ENCODE peak calls at places on chromosomes 6 and 20, in six cellular contexts. Z is stimulated activated CD4-positive, alpha-beta T cell treated with anti-CD3 and anti-CD28 coated beads, Interleukin-1b, Interleukin-23, amount 100 ng/mL, for 4 hours; O is stimulated activated CD8-positive, alpha-beta memory T cell treated with anti-CD3 and anti-CD28 coated beads, Interleukin-12 subunit alpha, Interleukin-12 subunit beta, amount 100 ng/mL, for 1 hour; E is neural crest cell; F is naive thymus-derived CD8-positive, alpha-beta T cell; B is stimulated activated naive CD8-positive, alpha-beta T cell treated with anti-CD3 and anti-CD28 coated beads, Interleukin-15, Interleukin-2, amounts not matched to agents 100 U/mL and 50 U/mL, for 24 hours. Q is an unnamed sample.

GRCh38 chr6:80425089-80425823 is 318.8 kb downstream of the BCKDHB start:
- DNase-seq in Z (no peak), O (no peak), E (no peak), F (no peak), B (no peak), Q (no peak)

GRCh38 chr6:101454106-101454676 is 60.7 kb downstream of the GRIK2 start:
- DNase-seq in Z (no peak), O (no peak), E (no peak), F (no peak), B (no peak), Q (no peak)

GRCh38 chr20:44231713-44232468 is 15.2 kb upstream of the GDAP1L1 start:
- DNase-seq in Z (no peak), O (no peak), E (no peak), F (no peak), B (no peak), Q (no peak)

GRCh38 chr6:109527989-109528388 is 45.0 kb upstream of the ZBTB24 start:
- DNase-seq in Z (no peak), O (no peak), E (no peak), F (no peak), B (no peak), Q (peak; percentile 25)

GRCh38 chr6:53703047-53703446 is 37.5 kb upstream of the KLHL31 start:
- DNase-seq in Z (no peak), O (no peak), E (no peak), F (no peak), B (no peak), Q (no peak)

GRCh38 chr6:147774856-147775255 is 266.4 kb downstream of the SAMD5 start:
- DNase-seq in Z (no peak), O (no peak), E (no peak), F (no peak), B (no peak), Q (no peak)

GRCh38 chr20:23223908-23224307 is 126.7 kb upstream of the NXT1 start:
- DNase-seq in Z (no peak), O (no peak), E (no peak), F (no peak), B (no peak), Q (no peak)

GRCh38 chr20:32457476-32457986 is 99.4 kb downstream of the ASXL1 start:
- DNase-seq in Z (no peak), O (no peak), E (peak; percentile 85), F (no peak), B (no peak), Q (peak; percentile 29)

GRCh38 chr6:48135352-48136084 is 24.5 kb upstream of the PTCHD4 start:
- DNase-seq in Z (no peak), O (no peak), E (no peak), F (no peak), B (no peak), Q (no peak)

GRCh38 chr6:33211666-33212422 is 3.5 kb downstream of the RING1 start:
- DNase-seq in Z (no peak), O (no peak), E (no peak), F (no peak), B (no peak), Q (peak; percentile 67)

GRCh38 chr20:49914310-49915117 is 815 bp downstream of the SPATA2 start:
- DNase-seq in Z (no peak), O (no peak), E (no peak), F (no peak), B (peak; percentile 19), Q (peak; percentile 24)

GRCh38 chr20:10666221-10667076 is 7.3 kb downstream of the JAG1 start:
- DNase-seq in Z (no peak), O (no peak), E (no peak), F (no peak), B (no peak), Q (no peak)

GRCh38 chr6:148240866-148241477 is 101.7 kb upstream of the SASH1 start:
- DNase-seq in Z (no peak), O (no peak), E (no peak), F (no peak), B (no peak), Q (no peak)

Q was measured in K562.